ENCODE peak calls at places on chromosomes 4 and X, in five cellular contexts. X is BE2C, J is body of pancreas, K is H9, D is IMR-90. R is an unnamed sample.

GRCh38 chr4:26459756-26460530 is 30.3 kb downstream of the CCKAR start:
- DNase-seq in K (no peak), X (no peak), J (no peak), D (peak; percentile 90), R (no peak)

GRCh38 chr4:80237992-80238391 is 28.5 kb upstream of the FGF5 start:
- DNase-seq in D (peak; percentile 96), J (no peak), X (no peak), K (no peak), R (peak; percentile 80)

GRCh38 chr4:145732001-145732400 is 52.1 kb downstream of the C4orf51 start:
- DNase-seq in K (no peak), D (no peak), J (no peak), X (no peak), R (peak; percentile 10)

GRCh38 chr4:113476800-113477199 is 284.7 kb downstream of the CAMK2D start:
- DNase-seq in X (no peak), K (no peak), J (no peak), D (peak; percentile 47), R (no peak)

GRCh38 chr4:123827511-123827910 is 430.9 kb downstream of the SPRY1 start:
- DNase-seq in J (no peak), X (no peak), D (no peak), K (no peak), R (no peak)

GRCh38 chr4:124061413-124061812 is 651.1 kb downstream of the ANKRD50 start:
- DNase-seq in J (no peak), K (no peak), X (no peak), D (peak; percentile 44), R (peak; percentile 90)

GRCh38 chr4:71932941-71933340 is 98.9 kb upstream of the NPFFR2 start:
- DNase-seq in K (no peak), J (no peak), X (no peak), D (no peak), R (no peak)

GRCh38 chr4:16875487-16875886 is 23.0 kb downstream of the LDB2 start:
- DNase-seq in K (no peak), D (peak; percentile 94), X (peak; percentile 46), J (no peak), R (peak; percentile 82)

GRCh38 chrX:18674417-18674787 is 2.5 kb upstream of the RS1 start:
- DNase-seq in X (peak; percentile 30), K (peak; percentile 46), D (no peak), J (peak; percentile 38), R (no peak)

GRCh38 chrX:3178329-3178728 is 137.1 kb downstream of the ARSF start:
- DNase-seq in D (peak; percentile 10), K (no peak), X (no peak), J (no peak), R (no peak)

GRCh38 chr4:175561691-175562090 is 250.4 kb downstream of the GPM6A start:
- DNase-seq in K (no peak), D (no peak), X (no peak), J (no peak), R (no peak)

GRCh38 chr4:53576218-53576617 is 15.1 kb downstream of the LNX1 start:
- DNase-seq in K (no peak), J (no peak), D (no peak), X (no peak), R (no peak)

GRCh38 chr4:57442834-57443291 is 332.7 kb upstream of the IGFBP7 start:
- DNase-seq in X (peak; percentile 41), D (peak; percentile 13), K (peak; percentile 75), J (peak; percentile 67), R (peak; percentile 40)

GRCh38 chrX:63735882-63736281 is 49.1 kb downstream of the ARHGEF9 start:
- DNase-seq in X (no peak), J (no peak), K (no peak), D (no peak), R (no peak)

GRCh38 chr4:59057804-59058203 is 1947.6 kb upstream of the IGFBP7 start:
- DNase-seq in J (no peak), X (no peak), D (no peak), K (no peak), R (no peak)

GRCh38 chrX:22462959-22463358 is 190.2 kb downstream of the CBLL2 start:
- DNase-seq in X (no peak), K (no peak), D (no peak), J (no peak), R (no peak)

GRCh38 chr4:5517372-5517771 is 191.0 kb downstream of the EVC2 start:
- DNase-seq in K (no peak), X (no peak), D (peak; percentile 63), J (no peak), R (no peak)

DNA sequence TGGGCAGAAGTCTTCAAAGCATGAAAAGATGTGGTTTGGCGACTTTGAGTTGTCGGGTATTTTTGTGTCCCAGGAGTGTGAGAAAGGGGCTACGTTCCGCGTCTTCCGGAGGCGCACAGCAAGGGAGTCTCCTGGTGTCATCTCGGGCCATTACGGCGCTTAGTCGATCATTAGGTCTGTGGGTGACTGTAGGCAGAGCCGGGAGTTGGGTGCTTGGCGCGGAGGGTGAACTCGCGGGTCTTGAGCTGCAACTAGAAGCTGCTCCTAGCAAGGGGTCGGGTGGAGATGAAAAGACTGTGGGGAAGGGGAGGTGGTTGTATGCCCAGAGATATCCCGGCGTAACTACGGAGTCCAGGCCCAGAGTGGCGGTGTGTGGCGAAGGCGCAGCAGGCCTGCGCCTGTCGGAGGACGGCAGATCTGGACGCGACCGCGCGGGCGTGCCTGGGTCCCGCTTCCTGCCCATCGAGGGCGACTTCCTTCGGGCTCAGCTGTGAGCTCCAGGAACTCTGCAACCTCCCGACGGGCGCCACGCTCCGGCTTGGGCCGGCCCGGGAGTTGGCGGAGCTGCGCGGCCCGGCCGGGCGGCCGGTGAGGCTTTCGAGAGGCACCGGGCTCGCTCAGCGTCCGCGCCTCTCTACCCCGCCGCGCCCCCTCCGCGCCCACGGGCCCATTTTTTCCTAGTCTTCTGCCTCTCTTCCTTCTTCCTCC is 2.7 kb upstream of the NKX3-2 start:
- DNase-seq in X (no peak), K (peak; percentile 80), J (no peak), D (no peak), R (no peak)
- H3K27me3 ChIP-seq in X (peaks cover 86% of the 10 kb centered on the region), K (peaks cover 45% of the 10 kb centered on the region), J (peaks cover 66% of the 10 kb centered on the region), D (peaks cover 53% of the 10 kb centered on the region), R (peaks cover 87% of the 10 kb centered on the region)

GRCh38 chr4:157222764-157223145 is 2.2 kb downstream of the GRIA2 start:
- DNase-seq in X (peak; percentile 7), D (no peak), K (no peak), J (no peak), R (no peak)
- H3K27me3 ChIP-seq in X (peaks cover 52% of the 10 kb centered on the region), D (peaks cover 33% of the 10 kb centered on the region), K (peaks cover 24% of the 10 kb centered on the region), J (peaks cover 21% of the 10 kb centered on the region), R (peaks cover 76% of the 10 kb centered on the region)

DNA sequence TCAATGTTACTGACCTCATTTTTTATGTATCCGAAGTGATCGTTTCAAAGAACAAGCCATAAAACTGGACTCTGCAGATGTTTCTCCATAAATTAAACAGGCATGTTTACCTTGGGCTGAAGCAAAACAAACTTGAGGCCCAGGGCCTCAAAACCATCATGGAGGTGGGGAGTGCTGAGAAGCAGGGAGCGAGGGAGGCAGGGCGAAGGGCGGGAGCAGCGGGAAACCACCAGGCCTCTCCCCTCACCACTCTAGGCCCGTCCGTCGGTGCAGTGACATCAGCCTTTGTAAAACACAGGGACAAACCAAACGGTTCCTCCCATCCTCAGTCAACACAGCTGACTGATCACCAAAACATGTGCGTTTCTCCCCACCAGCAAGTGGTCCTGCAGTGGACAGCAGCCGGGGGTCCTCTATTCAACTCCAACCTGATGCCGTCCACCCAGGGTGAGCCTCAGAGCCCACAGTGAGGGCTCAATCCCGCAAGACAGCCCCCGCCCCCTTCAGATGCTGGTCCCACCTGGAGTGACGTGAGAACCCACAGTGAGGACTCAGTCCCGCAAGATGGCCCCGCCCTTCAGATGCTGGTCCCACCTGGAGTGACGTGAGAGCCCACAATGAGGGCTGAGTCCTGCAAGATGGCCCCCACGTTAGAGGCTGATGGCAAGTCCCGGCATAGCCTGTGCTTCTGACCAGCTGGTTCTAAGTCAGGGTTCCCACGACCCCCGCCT is 103.0 kb upstream of the LRPAP1 start:
- DNase-seq in X (no peak), D (no peak), K (no peak), J (no peak), R (no peak)
- H3K27me3 ChIP-seq in X (no peaks in the 10 kb centered on the region), D (peaks cover 7% of the 10 kb centered on the region), K (no peaks in the 10 kb centered on the region), J (no peaks in the 10 kb centered on the region), R (no peaks in the 10 kb centered on the region)

GRCh38 chr4:88965053-88965452 is 91.9 kb downstream of the FAM13A start:
- DNase-seq in K (no peak), J (no peak), D (peak; percentile 16), X (no peak), R (no peak)
- H3K27me3 ChIP-seq in K (no peaks in the 10 kb centered on the region), J (no peaks in the 10 kb centered on the region), D (no peaks in the 10 kb centered on the region), X (no peaks in the 10 kb centered on the region), R (no peaks in the 10 kb centered on the region)

GRCh38 chr4:92305148-92305877 is 1.5 kb downstream of the GRID2 start:
- DNase-seq in J (peak; percentile 42), D (peak; percentile 32), K (peak; percentile 96), X (peak; percentile 69), R (peak; percentile 87)
- H3K27me3 ChIP-seq in J (peaks cover 8% of the 10 kb centered on the region), D (peaks cover 40% of the 10 kb centered on the region), K (no peaks in the 10 kb centered on the region), X (peaks cover 48% of the 10 kb centered on the region), R (peaks cover 49% of the 10 kb centered on the region)

GRCh38 chrX:110703641-110704040 is 92.0 kb downstream of the CHRDL1 start:
- DNase-seq in D (no peak), X (no peak), K (no peak), J (no peak), R (peak; percentile 25)
- H3K27me3 ChIP-seq in D (peaks cover 3% of the 10 kb centered on the region), X (no peaks in the 10 kb centered on the region), K (no peaks in the 10 kb centered on the region), J (no peaks in the 10 kb centered on the region), R (peaks cover 8% of the 10 kb centered on the region)

GRCh38 chrX:107827137-107827831 is 1.6 kb downstream of the MID2 start:
- DNase-seq in D (no peak), X (no peak), J (no peak), K (no peak), R (no peak)

GRCh38 chrX:107834273-107835201 is 8.9 kb downstream of the MID2 start:
- DNase-seq in D (no peak), X (no peak), K (no peak), J (no peak), R (peak; percentile 43)

GRCh38 chrX:107829880-107830279 is 4.2 kb downstream of the MID2 start:
- DNase-seq in X (no peak), D (no peak), J (no peak), K (no peak), R (no peak)

GRCh38 chrX:107827852-107828251 is 2.2 kb downstream of the MID2 start:
- DNase-seq in J (no peak), K (no peak), D (no peak), X (no peak), R (no peak)

GRCh38 chrX:107831071-107831470 is 5.4 kb downstream of the MID2 start:
- DNase-seq in X (no peak), D (no peak), J (no peak), K (no peak), R (no peak)
- H3K27me3 ChIP-seq in X (peaks cover 14% of the 10 kb centered on the region), D (peaks cover 6% of the 10 kb centered on the region), J (no peaks in the 10 kb centered on the region), K (peaks cover 5% of the 10 kb centered on the region), R (no peaks in the 10 kb centered on the region)

GRCh38 chr4:182705389-182705788 is 211.8 kb downstream of the DCTD start:
- DNase-seq in K (no peak), X (no peak), J (no peak), D (no peak), R (no peak)
- H3K27me3 ChIP-seq in K (no peaks in the 10 kb centered on the region), X (no peaks in the 10 kb centered on the region), J (no peaks in the 10 kb centered on the region), D (no peaks in the 10 kb centered on the region), R (no peaks in the 10 kb centered on the region)

GRCh38 chrX:107763647-107764046 is 11.9 kb downstream of the TSC22D3 start:
- DNase-seq in X (no peak), J (no peak), K (no peak), D (no peak), R (no peak)
- H3K27me3 ChIP-seq in X (no peaks in the 10 kb centered on the region), J (no peaks in the 10 kb centered on the region), K (no peaks in the 10 kb centered on the region), D (peaks cover 60% of the 10 kb centered on the region), R (no peaks in the 10 kb centered on the region)